ENCODE peak calls at places on chromosomes 1 and 21, in nine cellular contexts. G is AG10803; P is NCI-H1105 treated with DMSO at 0.1 percent for 48 hours; R is activated effector memory CD4-positive, alpha-beta T cell treated with anti-CD3 and anti-CD28 coated beads, Interleukin-2, amount 50 U/mL, for 16 hours; K is heart right ventricle; X is GM20000; N is fibroblast of the conjunctiva; O is smooth muscle cell of the brain vasculature; Z is substantia nigra. H is an unnamed sample.

GRCh38 chr21:22900511-22900910 is 1902.3 kb downstream of the NCAM2 start:
- DNase-seq in K (no peak), R (no peak), X (no peak), G (no peak), N (no peak), Z (no peak), P (no peak), O (no peak), H (no peak)

GRCh38 chr1:147434926-147435325 is 106.4 kb upstream of the BCL9 start:
- DNase-seq in P (no peak), G (no peak), Z (no peak), N (no peak), K (no peak), R (no peak), O (no peak), X (no peak), H (no peak)

GRCh38 chr1:159817276-159818041 is 9.2 kb upstream of the SLAMF8 start:
- DNase-seq in R (no peak), O (no peak), K (no peak), X (no peak), P (no peak), N (no peak), G (no peak), Z (no peak), H (no peak)

GRCh38 chr21:23585419-23585818 is 2021.9 kb downstream of the MRPL39 start:
- DNase-seq in P (no peak), G (no peak), R (no peak), K (no peak), X (no peak), O (no peak), Z (no peak), N (no peak), H (no peak)

GRCh38 chr1:59814901-59815825 is at the start of gene HOOK1:
- DNase-seq in G (no peak), N (no peak), Z (no peak), O (no peak), R (no peak), P (peak; percentile 44), X (no peak), K (peak; percentile 11), H (no peak)

GRCh38 chr1:72946901-72947505 is 664.7 kb upstream of the NEGR1 start:
- DNase-seq in N (no peak), R (no peak), Z (no peak), X (no peak), P (no peak), K (no peak), G (no peak), O (no peak), H (no peak)

GRCh38 chr1:31981976-31982375 is 31.7 kb upstream of the KHDRBS1 start:
- DNase-seq in O (no peak), Z (no peak), R (no peak), K (no peak), P (no peak), G (no peak), N (no peak), X (no peak), H (no peak)

GRCh38 chr1:242731446-242731845 is 206.9 kb upstream of the PLD5 start:
- DNase-seq in N (no peak), G (no peak), Z (no peak), O (no peak), K (no peak), X (no peak), R (no peak), P (no peak), H (no peak)

GRCh38 chr1:183942933-183943693 is 94.4 kb downstream of the COLGALT2 start:
- DNase-seq in P (no peak), O (peak; percentile 95), N (peak; percentile 97), K (no peak), R (no peak), X (peak; percentile 21), Z (no peak), G (peak; percentile 89), H (no peak)

GRCh38 chr1:81706650-81707435 is 93.9 kb upstream of the ADGRL2 start:
- DNase-seq in Z (no peak), G (peak; percentile 76), O (no peak), N (no peak), K (no peak), P (no peak), X (no peak), R (no peak), H (no peak)

GRCh38 chr1:237901284-237901870 is 10.7 kb upstream of the ZP4 start:
- DNase-seq in P (peak; percentile 2), X (no peak), N (no peak), G (no peak), Z (no peak), O (no peak), R (no peak), K (no peak), H (no peak)

GRCh38 chr1:157189096-157189495 is 50.9 kb upstream of the ETV3 start:
- DNase-seq in K (no peak), O (no peak), R (no peak), N (no peak), X (no peak), G (no peak), P (no peak), Z (no peak), H (no peak)

GRCh38 chr1:21899972-21900371 is 37.1 kb downstream of the HSPG2 start:
- DNase-seq in Z (no peak), R (no peak), N (no peak), K (no peak), G (no peak), P (no peak), O (no peak), X (no peak), H (no peak)

GRCh38 chr1:7233646-7234470 is 448.6 kb downstream of the CAMTA1 start:
- DNase-seq in N (no peak), R (no peak), P (no peak), Z (no peak), K (no peak), X (no peak), G (no peak), O (no peak), H (no peak)

GRCh38 chr21:36564647-36565046 is 84.7 kb upstream of the CLDN14 start:
- DNase-seq in Z (no peak), N (no peak), K (no peak), R (no peak), X (no peak), O (no peak), G (no peak), P (no peak), H (no peak)

GRCh38 chr21:15139881-15140280 is 75.1 kb upstream of the NRIP1 start:
- DNase-seq in Z (no peak), G (no peak), N (no peak), R (no peak), O (no peak), K (no peak), P (no peak), X (no peak), H (no peak)

GRCh38 chr1:12636098-12636950 is 7.6 kb upstream of the AADACL4 start:
- DNase-seq in P (no peak), K (peak; percentile 66), X (no peak), O (no peak), N (no peak), Z (no peak), G (peak; percentile 91), R (no peak), H (no peak)

GRCh38 chr1:39755965-39756659 is 15.0 kb downstream of the OXCT2 start:
- DNase-seq in O (no peak), X (no peak), N (no peak), Z (no peak), G (no peak), R (no peak), K (no peak), P (no peak), H (peak; percentile 82)

GRCh38 chr1:223041481-223041880 is 101.6 kb downstream of the TLR5 start:
- DNase-seq in X (no peak), G (peak; percentile 9), Z (no peak), N (no peak), R (no peak), P (no peak), O (no peak), K (no peak), H (no peak)

GRCh38 chr1:39701092-39701460 is 9.8 kb upstream of the HPCAL4 start:
- DNase-seq in O (no peak), G (peak; percentile 25), N (no peak), Z (no peak), K (peak; percentile 29), R (no peak), X (no peak), P (peak; percentile 83), H (no peak)

GRCh38 chr1:17586172-17586963 is 46.9 kb downstream of the ARHGEF10L start:
- DNase-seq in P (no peak), K (no peak), G (peak; percentile 97), X (no peak), N (peak; percentile 78), R (no peak), Z (no peak), O (no peak), H (no peak)

GRCh38 chr1:60978421-60979357 is 103.7 kb upstream of the NFIA start:
- DNase-seq in O (no peak), Z (no peak), R (peak; percentile 66), K (peak; percentile 23), N (peak; percentile 53), G (peak; percentile 37), P (peak; percentile 16), X (peak; percentile 25), H (no peak)

GRCh38 chr1:78145105-78145580 is 99.4 kb downstream of the GIPC2 start:
- DNase-seq in G (peak; percentile 86), O (peak; percentile 44), P (peak; percentile 75), K (peak; percentile 14), R (peak; percentile 69), N (peak; percentile 88), Z (no peak), X (peak; percentile 45), H (no peak)

GRCh38 chr21:15731243-15731613 is 1.4 kb downstream of the USP25 start:
- DNase-seq in O (no peak), P (no peak), Z (no peak), R (no peak), X (no peak), K (no peak), N (no peak), G (no peak), H (no peak)

GRCh38 chr1:178275553-178275952 is 181.6 kb downstream of the RASAL2 start:
- DNase-seq in G (no peak), N (no peak), Z (no peak), X (no peak), R (no peak), P (no peak), O (no peak), K (no peak), H (no peak)

GRCh38 chr1:86277909-86278308 is 118.2 kb downstream of the ODF2L start:
- DNase-seq in O (no peak), G (no peak), N (no peak), P (peak; percentile 26), R (no peak), X (no peak), K (no peak), Z (no peak), H (no peak)

GRCh38 chr1:37318490-37318889 is 155.9 kb upstream of the ZC3H12A start:
- DNase-seq in O (no peak), R (no peak), X (no peak), Z (no peak), N (no peak), G (no peak), K (no peak), P (no peak), H (no peak)

GRCh38 chr1:3032970-3033794 is 11.9 kb downstream of the ACTRT2 start:
- DNase-seq in X (no peak), G (no peak), R (peak; percentile 72), P (no peak), N (no peak), O (no peak), K (no peak), Z (no peak), H (peak; percentile 28)

GRCh38 chr1:3430820-3431219 is 23.6 kb upstream of the ARHGEF16 start:
- DNase-seq in X (no peak), P (no peak), G (no peak), N (no peak), K (peak; percentile 9), O (no peak), Z (no peak), R (no peak), H (no peak)

GRCh38 chr1:196407358-196408041 is 200.7 kb downstream of the KCNT2 start:
- DNase-seq in Z (no peak), R (no peak), P (no peak), O (peak; percentile 77), X (no peak), K (no peak), N (no peak), G (peak; percentile 43), H (no peak)